ENCODE peak calls at places on chromosome 10, in four cellular contexts. R is right lobe of liver, E is heart left ventricle, Y is HepG2. N is an unnamed sample.

GRCh38 chr10:30820282-30820991 is 190.9 kb upstream of the LYZL2 start:
- ATAC-seq in R (peak; percentile 20), E (peak; percentile 18), Y (no peak), N (peak; percentile 21)

GRCh38 chr10:4033341-4033896 is 248.4 kb upstream of the KLF6 start:
- ATAC-seq in R (no peak), E (no peak), Y (no peak), N (no peak)

GRCh38 chr10:116850058-116850611 is 836 bp downstream of the ENO4 start:
- ATAC-seq in R (peak; percentile 69), E (no peak), Y (peak; percentile 21), N (peak; percentile 11)

GRCh38 chr10:86355571-86356038 is 11.0 kb downstream of the GRID1 start:
- ATAC-seq in R (peak; percentile 84), E (peak; percentile 85), Y (no peak), N (peak; percentile 50)

GRCh38 chr10:99560277-99561126 is 27.8 kb downstream of the NKX2-3 start:
- ATAC-seq in R (peak; percentile 80), E (no peak), Y (peak; percentile 92), N (no peak)

GRCh38 chr10:78184851-78185692 is 151.4 kb downstream of the RPS24 start:
- ATAC-seq in R (no peak), E (no peak), Y (no peak), N (no peak)

GRCh38 chr10:12587408-12587807 is 238.1 kb downstream of the CAMK1D start:
- ATAC-seq in R (no peak), E (no peak), Y (no peak), N (no peak)

GRCh38 chr10:677038-677437 is 12.4 kb downstream of the DIP2C start:
- ATAC-seq in R (no peak), E (no peak), Y (no peak), N (no peak)

GRCh38 chr10:28984431-28984830 is 304.4 kb upstream of the LYZL1 start:
- ATAC-seq in R (peak; percentile 99), E (peak; percentile 98), Y (peak; percentile 78), N (peak; percentile 96)

GRCh38 chr10:25758041-25758457 is 176.0 kb upstream of the MYO3A start:
- ATAC-seq in R (peak; percentile 37), E (no peak), Y (peak; percentile 46), N (no peak)

GRCh38 chr10:62354941-62355340 is 19.2 kb upstream of the ZNF365 start:
- ATAC-seq in R (no peak), E (no peak), Y (no peak), N (no peak)

GRCh38 chr10:95741807-95742528 is 14.0 kb upstream of the ENTPD1 start:
- ATAC-seq in R (peak; percentile 91), E (peak; percentile 98), Y (peak; percentile 56), N (peak; percentile 83)

GRCh38 chr10:129754211-129755050 is 209.6 kb downstream of the EBF3 start:
- ATAC-seq in R (no peak), E (no peak), Y (no peak), N (no peak)

GRCh38 chr10:82252081-82252480 is 377.1 kb downstream of the NRG3 start:
- ATAC-seq in R (peak; percentile 65), E (no peak), Y (no peak), N (no peak)

GRCh38 chr10:63520463-63521388 is 475 bp upstream of the REEP3 start:
- ATAC-seq in R (peak; percentile 86), E (peak; percentile 93), Y (peak; percentile 92), N (peak; percentile 89)

GRCh38 chr10:4775808-4776207 is 50.2 kb upstream of the AKR1E2 start:
- ATAC-seq in R (no peak), E (no peak), Y (no peak), N (no peak)

GRCh38 chr10:124565565-124566221 is 104.1 kb downstream of the LHPP start:
- ATAC-seq in R (no peak), E (peak; percentile 49), Y (peak; percentile 89), N (peak; percentile 21)

GRCh38 chr10:34413920-34414319 is 401.2 kb downstream of the PARD3 start:
- ATAC-seq in R (no peak), E (no peak), Y (no peak), N (no peak)

GRCh38 chr10:30357075-30357801 is 8.2 kb upstream of the MTPAP start:
- ATAC-seq in R (no peak), E (no peak), Y (no peak), N (no peak)

GRCh38 chr10:21134645-21135395 is 237.7 kb upstream of the NEBL start:
- ATAC-seq in R (peak; percentile 63), E (no peak), Y (peak; percentile 72), N (no peak)

GRCh38 chr10:24434961-24435360 is 226.0 kb downstream of the KIAA1217 start:
- ATAC-seq in R (no peak), E (no peak), Y (no peak), N (no peak)

GRCh38 chr10:50432610-50433009 is 181.3 kb upstream of the ASAH2 start:
- ATAC-seq in R (no peak), E (no peak), Y (no peak), N (no peak)

GRCh38 chr10:625335-625699 is 64.2 kb downstream of the DIP2C start:
- ATAC-seq in R (peak; percentile 66), E (peak; percentile 86), Y (peak; percentile 66), N (peak; percentile 29)

DNA sequence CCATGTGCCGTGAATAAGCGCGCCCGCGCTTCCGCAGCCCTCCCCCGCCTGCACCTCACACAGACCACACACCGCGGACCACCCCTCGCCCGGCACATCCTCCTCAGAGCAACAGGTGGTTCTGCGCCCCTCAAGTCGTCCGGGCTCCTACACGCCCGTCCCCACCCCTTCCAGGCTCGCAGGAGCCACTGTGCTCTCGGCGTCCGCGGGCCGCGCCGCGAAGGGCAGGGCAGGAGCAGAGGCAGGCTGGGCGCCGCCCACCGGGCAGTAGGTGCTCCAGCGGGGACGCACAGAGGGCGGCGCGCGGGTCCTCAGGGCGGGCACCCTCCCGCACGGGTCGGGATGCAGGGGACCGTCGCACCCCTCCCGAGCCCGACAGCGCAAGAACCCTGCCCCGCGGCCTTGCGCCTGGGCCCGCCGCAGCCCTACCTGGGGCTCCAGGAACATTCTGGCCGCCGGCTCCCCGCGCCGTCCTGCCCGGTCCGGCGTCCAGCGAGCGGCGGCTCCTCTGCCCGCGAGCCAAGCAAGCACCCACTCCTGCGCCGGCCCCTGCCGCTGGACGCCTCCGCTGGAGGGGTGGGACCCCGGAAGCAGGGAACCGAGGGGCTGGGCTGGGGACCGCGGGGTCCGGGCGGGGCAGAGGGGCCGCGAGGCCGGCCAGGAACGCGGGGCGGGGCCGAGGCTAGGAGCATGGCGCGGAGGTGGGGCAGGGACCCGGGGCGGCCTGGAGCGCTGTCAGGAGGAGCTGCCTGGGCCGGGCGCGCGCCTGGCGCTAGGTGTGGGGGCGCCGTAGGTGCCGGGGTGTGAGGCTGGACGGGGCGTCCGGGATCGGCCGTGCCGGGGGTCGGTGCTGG is 37.4 kb downstream of the RASGEF1A start:
- ATAC-seq in R (peak; percentile 68), E (no peak), Y (peak; percentile 80), N (peak; percentile 16)
- TF ChIP-seq POLR2A in R (no peak), E (no peak), Y (no peak), N (no peak)

GRCh38 chr10:119103687-119104652 is at the start of gene DENND10:
- ATAC-seq in R (peak; percentile 94), E (peak; percentile 92), Y (peak; percentile 86), N (peak; percentile 87)
- TF ChIP-seq POLR2A in R (peak; percentile 84), E (peak; percentile 90), Y (peak; percentile 87), N (peak; percentile 85)

GRCh38 chr10:104085801-104086400 is at the start of gene COL17A1:
- ATAC-seq in R (no peak), E (no peak), Y (no peak), N (no peak)
- TF ChIP-seq POLR2A in R (no peak), E (no peak), Y (no peak), N (no peak)

GRCh38 chr10:80516506-80517075 is 21.1 kb upstream of the SH2D4B start:
- ATAC-seq in R (no peak), E (no peak), Y (no peak), N (no peak)
- TF ChIP-seq POLR2A in R (no peak), E (no peak), Y (no peak), N (no peak)

GRCh38 chr10:45468110-45468509 is 94.1 kb downstream of the ALOX5 start:
- ATAC-seq in R (no peak), E (no peak), Y (no peak), N (no peak)

GRCh38 chr10:45470098-45471012 is 96.3 kb downstream of the ALOX5 start:
- ATAC-seq in R (peak; percentile 78), E (peak; percentile 39), Y (peak; percentile 92), N (peak; percentile 32)

GRCh38 chr10:45476559-45476958 is 102.5 kb downstream of the ALOX5 start:
- ATAC-seq in R (no peak), E (no peak), Y (no peak), N (no peak)

GRCh38 chr10:45471531-45472310 is 97.7 kb downstream of the ALOX5 start:
- ATAC-seq in R (peak; percentile 75), E (no peak), Y (peak; percentile 40), N (no peak)

GRCh38 chr10:45473126-45473525 is 99.1 kb downstream of the ALOX5 start:
- ATAC-seq in R (peak; percentile 15), E (no peak), Y (no peak), N (no peak)
- TF ChIP-seq POLR2A in R (no peak), E (no peak), Y (no peak), N (no peak)

GRCh38 chr10:102796407-102797176 is 40.6 kb downstream of the CYP17A1 start:
- ATAC-seq in R (peak; percentile 94), E (peak; percentile 97), Y (no peak), N (peak; percentile 92)
- TF ChIP-seq POLR2A in R (peak; percentile 77), E (peak; percentile 63), Y (no peak), N (peak; percentile 28)

DNA sequence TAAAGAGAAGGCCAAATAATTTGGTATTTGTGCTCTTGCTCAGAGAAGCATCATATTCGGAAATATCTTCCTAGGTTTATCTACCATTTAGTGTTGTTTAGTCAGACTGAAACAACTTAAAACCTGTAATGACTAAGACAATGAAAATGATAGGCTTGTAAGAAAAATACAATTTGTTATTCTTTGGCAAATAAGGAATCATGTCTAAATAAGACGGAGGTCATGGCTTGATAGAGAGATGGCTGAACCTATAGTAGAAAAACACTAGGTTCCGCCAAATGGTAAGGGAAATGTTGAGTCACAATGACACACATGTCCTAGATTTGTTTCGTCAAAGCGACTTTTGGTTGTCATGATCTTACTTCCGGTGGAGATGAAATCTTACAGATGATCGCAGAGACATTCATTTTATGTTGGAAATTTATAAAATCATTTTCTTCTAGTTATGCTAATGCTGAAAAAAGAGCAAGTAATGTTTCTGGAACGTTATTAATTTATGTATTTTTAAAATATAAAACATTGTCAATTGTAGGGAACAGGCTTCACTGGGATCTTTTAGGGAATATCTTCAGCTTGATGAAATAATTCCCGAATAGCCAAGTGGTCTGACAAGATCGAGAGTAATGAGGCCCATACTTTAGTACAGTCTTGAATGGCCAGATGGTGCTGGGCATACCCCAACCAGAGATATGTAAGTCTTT is 1.0 kb downstream of the SRGN start:
- ATAC-seq in R (no peak), E (peak; percentile 39), Y (no peak), N (no peak)
- TF ChIP-seq POLR2A in R (peak; percentile 67), E (no peak), Y (no peak), N (peak; percentile 15)

GRCh38 chr10:56360967-56361841 is at the start of gene ZWINT:
- ATAC-seq in R (peak; percentile 100), E (peak; percentile 100), Y (peak; percentile 99), N (peak; percentile 98)
- TF ChIP-seq POLR2A in R (peak; percentile 45), E (peak; percentile 46), Y (peak; percentile 84), N (no peak)

GRCh38 chr10:49197171-49197570 is 9.0 kb upstream of the TMEM273 start:
- ATAC-seq in R (no peak), E (no peak), Y (no peak), N (no peak)
- TF ChIP-seq POLR2A in R (no peak), E (no peak), Y (no peak), N (no peak)

GRCh38 chr10:102817175-102817574 is 20.0 kb downstream of the CYP17A1 start:
- ATAC-seq in R (no peak), E (no peak), Y (no peak), N (no peak)
- TF ChIP-seq POLR2A in R (no peak), E (no peak), Y (no peak), N (no peak)

N was measured in gastroesophageal sphincter.